ENCODE peak calls at places on chromosomes 13 and 19, in nine cellular contexts. G is prostate gland, I is stomach, V is GM23338, A is Panc1, K is SK-N-SH, J is transverse colon, U is K562, H is esophagus muscularis mucosa. P is an unnamed sample.

GRCh38 chr13:112668924-112669323 is 20.9 kb upstream of the ATP11A start:
- DNase-seq in G (no peak), I (peak), V (no peak), A (no peak), K (no peak), J (no peak), U (no peak), H (no peak), P (no peak)

GRCh38 chr13:87923713-87924112 is 252.5 kb downstream of the SLITRK5 start:
- DNase-seq in G (no peak), I (no peak), V (no peak), A (no peak), K (no peak), J (no peak), U (no peak), H (no peak), P (no peak)

GRCh38 chr19:36113895-36114762 is 546 bp downstream of the POLR2I start:
- DNase-seq in G (peak), I (peak), V (peak), A (no peak), K (peak), J (peak), U (peak), H (no peak), P (no peak)

GRCh38 chr19:57829316-57829715 is 783 bp upstream of the ZNF587B start:
- DNase-seq in G (no peak), I (no peak), V (no peak), A (no peak), K (no peak), J (no peak), U (no peak), H (no peak), P (no peak)

GRCh38 chr19:18173572-18174294 is at the start of gene IFI30:
- DNase-seq in G (peak), I (peak), V (peak), A (no peak), K (peak), J (peak), U (peak), H (no peak), P (peak)

GRCh38 chr13:33728271-33729037 is 89.5 kb upstream of the RFC3 start:
- DNase-seq in G (no peak), I (no peak), V (no peak), A (no peak), K (no peak), J (peak), U (no peak), H (no peak), P (peak)

GRCh38 chr13:30679483-30680330 is 55.6 kb upstream of the ALOX5AP start:
- DNase-seq in G (no peak), I (no peak), V (peak), A (peak), K (peak), J (no peak), U (no peak), H (no peak), P (peak)

GRCh38 chr19:46317339-46317738 is 20.5 kb downstream of the HIF3A start:
- DNase-seq in G (no peak), I (no peak), V (no peak), A (no peak), K (no peak), J (no peak), U (no peak), H (no peak), P (no peak)

GRCh38 chr13:51916962-51917361 is 55.2 kb downstream of the CCDC70 start:
- DNase-seq in G (no peak), I (no peak), V (no peak), A (no peak), K (no peak), J (no peak), U (no peak), H (no peak), P (no peak)

GRCh38 chr13:36430247-36431203 is 1.8 kb upstream of the CCNA1 start:
- DNase-seq in G (no peak), I (peak), V (peak), A (no peak), K (peak), J (no peak), U (no peak), H (no peak), P (no peak)

GRCh38 chr13:47215741-47216140 is 318.9 kb upstream of the HTR2A start:
- DNase-seq in G (no peak), I (no peak), V (peak), A (peak), K (no peak), J (no peak), U (no peak), H (no peak), P (no peak)

GRCh38 chr13:49329831-49330545 is 82.3 kb downstream of the CDADC1 start:
- DNase-seq in G (no peak), I (peak), V (no peak), A (no peak), K (no peak), J (no peak), U (no peak), H (no peak), P (no peak)

GRCh38 chr19:6048808-6049405 is 61.4 kb downstream of the RFX2 start:
- DNase-seq in G (peak), I (peak), V (peak), A (peak), K (peak), J (peak), U (peak), H (peak), P (peak)

GRCh38 chr13:33193428-33193974 is 92.1 kb downstream of the STARD13 start:
- DNase-seq in G (no peak), I (no peak), V (peak), A (no peak), K (peak), J (no peak), U (no peak), H (no peak), P (no peak)

GRCh38 chr13:103531278-103531677 is 465.1 kb upstream of the SLC10A2 start:
- DNase-seq in G (no peak), I (no peak), V (no peak), A (no peak), K (no peak), J (no peak), U (no peak), H (no peak), P (no peak)

GRCh38 chr13:29706923-29707322 is 111.4 kb upstream of the SLC7A1 start:
- DNase-seq in G (no peak), I (no peak), V (no peak), A (no peak), K (no peak), J (no peak), U (no peak), H (no peak), P (no peak)

GRCh38 chr13:77034883-77035282 is 7.9 kb upstream of the FBXL3 start:
- DNase-seq in G (no peak), I (no peak), V (no peak), A (no peak), K (no peak), J (no peak), U (no peak), H (no peak), P (no peak)

GRCh38 chr13:96373597-96373996 is 283.7 kb downstream of the HS6ST3 start:
- DNase-seq in G (no peak), I (no peak), V (no peak), A (no peak), K (no peak), J (no peak), U (no peak), H (no peak), P (no peak)

GRCh38 chr13:59371229-59371628 is 792.5 kb downstream of the DIAPH3 start:
- DNase-seq in G (no peak), I (no peak), V (no peak), A (no peak), K (no peak), J (no peak), U (no peak), H (no peak), P (no peak)

GRCh38 chr19:4870025-4870700 is 2.7 kb upstream of the PLIN3 start:
- DNase-seq in G (no peak), I (peak), V (peak), A (peak), K (no peak), J (peak), U (peak), H (no peak), P (peak)

GRCh38 chr19:57599377-57599760 is 316 bp upstream of the ZNF530 start:
- DNase-seq in G (no peak), I (no peak), V (no peak), A (no peak), K (no peak), J (no peak), U (no peak), H (no peak), P (no peak)

GRCh38 chr13:25046985-25047660 is 48.8 kb upstream of the PABPC3 start:
- DNase-seq in G (no peak), I (no peak), V (peak), A (no peak), K (peak), J (no peak), U (no peak), H (no peak), P (no peak)

GRCh38 chr19:46818812-46819211 is 30.4 kb upstream of the SLC1A5 start:
- DNase-seq in G (no peak), I (no peak), V (peak), A (no peak), K (no peak), J (no peak), U (no peak), H (no peak), P (no peak)

GRCh38 chr13:99995104-99995502 is 13.5 kb downstream of the ZIC2 start:
- DNase-seq in G (no peak), I (no peak), V (no peak), A (no peak), K (no peak), J (no peak), U (no peak), H (no peak), P (no peak)

GRCh38 chr13:46389985-46390384 is 2.9 kb upstream of the RUBCNL start:
- DNase-seq in G (peak), I (no peak), V (no peak), A (no peak), K (no peak), J (peak), U (no peak), H (no peak), P (no peak)

GRCh38 chr13:25879466-25879865 is 172.3 kb downstream of the SHISA2 start:
- DNase-seq in G (no peak), I (no peak), V (no peak), A (no peak), K (no peak), J (no peak), U (no peak), H (no peak), P (no peak)

GRCh38 chr19:46713781-46714522 is 3.0 kb downstream of the PRKD2 start:
- DNase-seq in G (peak), I (peak), V (peak), A (no peak), K (peak), J (peak), U (peak), H (peak), P (no peak)

GRCh38 chr13:112692586-112692985 is 2.7 kb downstream of the ATP11A start:
- DNase-seq in G (no peak), I (no peak), V (no peak), A (no peak), K (peak), J (no peak), U (no peak), H (no peak), P (no peak)

GRCh38 chr13:32902898-32903297 is 113.3 kb upstream of the KL start:
- DNase-seq in G (no peak), I (peak), V (peak), A (no peak), K (no peak), J (peak), U (no peak), H (no peak), P (no peak)

GRCh38 chr13:79432992-79433391 is 26.9 kb upstream of the RBM26 start:
- DNase-seq in G (no peak), I (no peak), V (no peak), A (no peak), K (no peak), J (no peak), U (no peak), H (no peak), P (no peak)

GRCh38 chr19:40542197-40542859 is 34.3 kb upstream of the SHKBP1 start:
- DNase-seq in G (no peak), I (peak), V (no peak), A (no peak), K (peak), J (peak), U (no peak), H (peak), P (no peak)

GRCh38 chr13:41199061-41199460 is 4.7 kb upstream of the KBTBD7 start:
- DNase-seq in G (no peak), I (no peak), V (no peak), A (no peak), K (no peak), J (no peak), U (no peak), H (no peak), P (no peak)

GRCh38 chr13:41196011-41196410 is 1.6 kb upstream of the KBTBD7 start:
- DNase-seq in G (no peak), I (no peak), V (no peak), A (no peak), K (peak), J (no peak), U (no peak), H (no peak), P (no peak)

GRCh38 chr13:41196620-41197019 is 2.3 kb upstream of the KBTBD7 start:
- DNase-seq in G (no peak), I (no peak), V (peak), A (no peak), K (no peak), J (no peak), U (no peak), H (no peak), P (no peak)

GRCh38 chr13:41199526-41199925 is 5.2 kb upstream of the KBTBD7 start:
- DNase-seq in G (no peak), I (no peak), V (no peak), A (no peak), K (no peak), J (no peak), U (no peak), H (no peak), P (peak)

DNA sequence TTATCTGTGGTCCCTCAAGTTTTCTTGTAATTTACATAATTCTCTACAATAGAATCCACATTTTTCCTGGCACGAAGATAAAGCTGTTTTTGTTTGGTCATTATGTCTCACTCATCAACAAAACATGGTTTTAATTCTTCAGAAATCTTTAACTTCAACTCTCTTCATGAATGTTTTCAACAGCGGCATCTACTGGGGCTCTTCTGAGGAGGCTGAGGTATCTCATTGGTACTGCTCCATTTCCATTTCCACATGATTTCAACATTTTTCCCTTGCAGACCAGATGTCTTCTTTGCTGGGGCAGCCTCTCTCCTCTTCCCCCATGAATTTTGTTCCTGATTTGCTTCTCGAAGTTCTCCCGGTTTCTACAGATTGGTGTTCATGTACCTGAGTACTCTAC is 5.8 kb upstream of the KBTBD7 start:
- DNase-seq in G (no peak), I (no peak), V (no peak), A (no peak), K (no peak), J (no peak), U (no peak), H (no peak), P (no peak)
- TF ChIP-seq CTCF in G (no peak), I (no peak), V (no peak), A (no peak), K (no peak), J (no peak), U (no peak), H (no peak), P (no peak)

DNA sequence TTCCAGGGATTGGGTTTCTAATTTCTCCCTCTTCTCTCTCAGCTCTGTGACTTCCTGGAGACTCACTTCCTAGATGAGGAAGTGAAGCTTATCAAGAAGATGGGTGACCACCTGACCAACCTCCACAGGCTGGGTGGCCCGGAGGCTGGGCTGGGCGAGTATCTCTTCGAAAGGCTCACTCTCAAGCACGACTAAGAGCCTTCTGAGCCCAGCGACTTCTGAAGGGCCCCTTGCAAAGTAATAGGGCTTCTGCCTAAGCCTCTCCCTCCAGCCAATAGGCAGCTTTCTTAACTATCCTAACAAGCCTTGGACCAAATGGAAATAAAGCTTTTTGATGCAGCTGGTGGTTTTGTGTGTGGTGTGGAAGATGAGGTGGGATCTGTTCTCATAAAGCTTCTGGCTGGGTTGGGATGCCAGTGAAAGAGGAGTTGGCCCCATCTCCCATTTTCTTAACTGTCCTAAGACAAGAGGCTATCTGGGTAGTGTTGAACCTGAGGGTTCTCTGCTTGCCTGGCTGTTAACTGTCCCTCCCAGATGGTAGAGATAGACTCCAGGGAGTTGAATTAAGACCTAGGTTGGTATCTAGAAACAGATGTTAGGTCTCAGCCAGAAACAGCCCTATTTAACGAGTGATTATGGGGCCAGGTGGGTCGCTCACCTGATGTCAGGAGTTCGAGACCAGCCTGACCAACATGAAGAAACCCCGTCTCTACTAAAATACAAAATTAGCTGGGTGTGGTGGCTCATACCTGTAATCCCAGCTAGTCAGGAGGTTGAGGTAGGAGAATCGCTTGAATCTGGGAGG is 1.6 kb downstream of the FTL start:
- DNase-seq in G (no peak), I (no peak), V (no peak), A (no peak), K (no peak), J (no peak), U (no peak), H (no peak), P (no peak)
- TF ChIP-seq POLR2AphosphoS5 in G (no peak), I (no peak), V (peak), A (no peak), K (no peak), J (peak), U (peak), H (no peak), P (peak)

GRCh38 chr19:33312065-33312464 is 9.7 kb upstream of the CEBPA start:
- DNase-seq in G (no peak), I (no peak), V (no peak), A (no peak), K (no peak), J (no peak), U (no peak), H (no peak), P (no peak)

GRCh38 chr19:33320636-33321035 is 18.3 kb upstream of the CEBPA start:
- DNase-seq in G (no peak), I (no peak), V (no peak), A (no peak), K (no peak), J (no peak), U (no peak), H (no peak), P (no peak)

GRCh38 chr19:33311326-33311682 is 9.0 kb upstream of the CEBPA start:
- DNase-seq in G (no peak), I (peak), V (no peak), A (no peak), K (no peak), J (peak), U (no peak), H (no peak), P (peak)

GRCh38 chr19:33317522-33317921 is 15.2 kb upstream of the CEBPA start:
- DNase-seq in G (no peak), I (no peak), V (no peak), A (no peak), K (no peak), J (peak), U (no peak), H (no peak), P (no peak)

DNA sequence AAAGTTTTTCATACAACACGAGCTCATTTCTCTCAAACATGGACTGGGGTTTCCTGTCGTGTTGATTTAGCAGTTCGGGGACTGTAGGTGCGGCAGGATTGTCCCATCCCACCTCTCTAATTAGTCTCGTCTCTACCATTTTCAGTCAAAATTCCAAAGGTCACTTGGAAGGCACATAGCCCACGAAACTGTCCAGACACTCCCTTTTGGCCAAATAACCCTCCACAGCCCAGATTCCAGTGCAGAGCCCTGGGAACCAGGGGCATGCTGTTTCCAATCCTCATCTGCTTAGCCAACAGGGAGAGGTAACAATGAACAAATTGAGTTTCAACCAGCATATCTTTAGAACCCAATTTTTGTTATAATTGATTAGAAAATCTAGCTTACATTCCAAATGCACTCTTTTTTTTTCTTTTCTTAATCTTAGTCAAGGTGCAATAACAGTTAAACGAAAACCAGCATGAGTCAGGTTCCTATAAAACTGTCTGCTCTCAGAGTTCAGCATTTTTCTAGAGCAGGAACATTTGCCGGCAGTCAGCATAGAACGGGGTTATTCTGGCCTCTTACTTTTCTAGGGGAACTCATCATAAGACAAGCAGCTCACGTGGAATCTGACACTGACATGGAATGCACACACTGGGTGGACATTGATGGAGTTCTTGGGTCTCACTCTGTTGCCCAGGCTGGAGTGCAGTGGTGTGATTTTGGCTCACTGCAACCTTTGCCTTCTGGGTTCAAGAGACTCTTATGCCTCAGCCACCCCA is 14.4 kb upstream of the CEBPA start:
- DNase-seq in G (no peak), I (no peak), V (no peak), A (no peak), K (no peak), J (peak), U (no peak), H (no peak), P (no peak)
- TF ChIP-seq CTCF in G (no peak), I (no peak), V (no peak), A (no peak), K (no peak), J (no peak), U (no peak), H (no peak), P (no peak)

DNA sequence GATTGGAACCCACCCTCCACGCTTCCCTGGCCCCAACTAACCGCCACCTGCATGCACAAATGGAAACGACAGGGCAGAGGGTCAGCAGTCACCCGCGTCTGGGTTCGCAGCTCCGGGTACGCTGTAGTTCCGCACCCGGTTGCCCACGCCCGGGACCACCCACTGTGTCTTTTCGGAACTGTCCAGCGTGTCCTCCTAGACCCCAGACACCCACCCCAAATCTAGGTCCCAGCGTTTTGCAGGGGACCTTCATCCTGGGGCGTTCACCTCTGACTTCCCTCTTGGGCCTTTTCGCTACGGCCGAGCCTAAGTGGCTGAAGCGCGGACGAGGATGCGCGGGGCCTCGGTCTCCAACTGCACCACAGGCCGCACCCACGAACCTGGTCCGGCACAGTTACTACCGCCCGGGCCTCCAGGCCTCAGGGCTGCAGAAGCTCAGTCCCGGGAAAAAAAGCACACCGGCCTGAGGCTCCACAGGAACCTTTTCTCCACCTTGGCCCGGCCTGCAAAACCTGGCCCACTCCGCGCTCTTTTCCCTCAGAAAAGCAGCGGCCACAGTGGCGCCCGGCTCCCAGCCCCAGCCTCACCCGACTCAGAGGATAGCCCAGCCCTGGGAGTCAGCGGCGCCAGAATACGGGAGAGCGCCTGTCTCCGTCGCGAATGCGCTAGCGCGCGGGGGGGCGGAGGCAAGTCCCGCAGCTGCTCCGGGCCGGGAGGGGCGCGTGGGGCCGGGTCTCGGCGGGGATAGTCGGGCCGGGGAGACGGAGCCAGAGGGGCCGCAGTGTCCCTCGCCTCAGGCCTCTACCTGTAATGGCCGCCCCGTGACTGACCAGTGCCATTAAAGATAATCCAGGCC is at the start of gene ZFP30:
- DNase-seq in G (peak), I (peak), V (peak), A (peak), K (peak), J (peak), U (peak), H (peak), P (peak)
- TF ChIP-seq POLR2AphosphoS5 in G (peak), I (no peak), V (peak), A (no peak), K (peak), J (peak), U (peak), H (no peak), P (peak)

P was measured in HL-60.